ENCODE peak calls at places on chromosomes 11 and 22, in seven cellular contexts. B is body of pancreas, G is endothelial cell of umbilical vein, M is mucosa of descending colon, O is uterus, H is colonic mucosa, X is lung. C is an unnamed sample. For H3K4me1, the result is how much of the 10 kb centered on the place peaks cover.

GRCh38 chr11:118438314-118438931 is 2.1 kb downstream of the KMT2A start:
- DNase-seq in M (no peak), B (peak), G (peak), X (peak), H (peak), O (peak), C (peak)

GRCh38 chr22:33000342-33001280 is 57.6 kb downstream of the SYN3 start:
- DNase-seq in O (peak), B (peak), X (no peak), H (peak), G (peak), M (no peak), C (peak)

GRCh38 chr22:49582171-49582570 is 245.5 kb downstream of the BRD1 start:
- DNase-seq in H (no peak), X (no peak), G (no peak), B (no peak), M (no peak), O (no peak), C (no peak)

GRCh38 chr22:30985561-30986208 is 16.6 kb downstream of the TUG1 start:
- DNase-seq in M (no peak), H (no peak), O (no peak), B (no peak), X (no peak), G (no peak), C (no peak)

GRCh38 chr11:72876147-72876546 is 61.9 kb downstream of the ATG16L2 start:
- DNase-seq in B (no peak), M (no peak), H (no peak), O (no peak), X (no peak), G (no peak), C (no peak)

GRCh38 chr11:118744001-118744400 is 47.0 kb downstream of the DDX6 start:
- DNase-seq in B (no peak), G (no peak), X (no peak), H (no peak), O (no peak), M (no peak), C (no peak)

GRCh38 chr11:2474059-2474901 is 29.5 kb downstream of the KCNQ1 start:
- DNase-seq in H (peak), G (no peak), B (peak), O (no peak), X (no peak), M (peak), C (peak)

GRCh38 chr11:102590646-102591045 is 34.5 kb downstream of the MMP20 start:
- DNase-seq in G (no peak), O (no peak), B (no peak), X (no peak), M (no peak), H (no peak), C (no peak)

GRCh38 chr11:47950396-47950795 is 30.0 kb upstream of the PTPRJ start:
- DNase-seq in B (no peak), O (no peak), G (no peak), H (no peak), X (no peak), M (no peak), C (no peak)

GRCh38 chr22:40406063-40406890 is 35.9 kb downstream of the SGSM3 start:
- DNase-seq in H (no peak), M (no peak), B (no peak), G (no peak), X (no peak), O (no peak), C (no peak)

GRCh38 chr11:6196396-6196795 is 2.6 kb upstream of the OR52W1 start:
- DNase-seq in H (no peak), X (no peak), O (no peak), G (no peak), M (no peak), B (no peak), C (no peak)

GRCh38 chr11:43903969-43904368 is 23.3 kb downstream of the ALKBH3 start:
- DNase-seq in X (no peak), M (no peak), B (no peak), G (no peak), H (no peak), O (no peak), C (no peak)

GRCh38 chr11:66720223-66720898 is 8.7 kb downstream of the SPTBN2 start:
- DNase-seq in B (peak), G (peak), H (peak), O (no peak), M (peak), X (peak), C (peak)

GRCh38 chr11:61298663-61299244 is 3.6 kb upstream of the VWCE start:
- DNase-seq in O (no peak), G (no peak), X (no peak), M (no peak), B (peak), H (no peak), C (no peak)

GRCh38 chr11:69866648-69867047 is 47.4 kb upstream of the FGF3 start:
- DNase-seq in O (no peak), M (no peak), G (no peak), X (no peak), B (no peak), H (no peak), C (no peak)

GRCh38 chr11:128448487-128448886 is 138.9 kb downstream of the ETS1 start:
- DNase-seq in G (no peak), B (peak), O (no peak), X (no peak), M (peak), H (peak), C (peak)

GRCh38 chr11:105298630-105299029 is 159.1 kb upstream of the CARD18 start:
- DNase-seq in H (no peak), M (no peak), G (no peak), B (no peak), O (no peak), X (no peak), C (no peak)

GRCh38 chr11:44926036-44926435 is 24.6 kb downstream of the TP53I11 start:
- DNase-seq in G (no peak), H (no peak), B (no peak), O (no peak), X (no peak), M (no peak), C (no peak)

GRCh38 chr11:78514922-78515502 is 59.7 kb downstream of the NARS2 start:
- DNase-seq in H (no peak), M (no peak), B (no peak), O (no peak), X (no peak), G (no peak), C (no peak)

GRCh38 chr11:29485641-29486040 is 531.2 kb downstream of the KCNA4 start:
- DNase-seq in M (no peak), H (no peak), O (no peak), B (no peak), G (no peak), X (no peak), C (no peak)

GRCh38 chr22:29503811-29504372 is 23.9 kb downstream of the NEFH start:
- DNase-seq in H (peak), M (no peak), G (no peak), O (peak), X (no peak), B (peak), C (peak)

GRCh38 chr11:106581399-106581798 is 436.9 kb downstream of the GUCY1A2 start:
- DNase-seq in O (no peak), X (no peak), G (no peak), M (no peak), H (no peak), B (peak), C (no peak)

GRCh38 chr11:123143476-123143875 is 51.6 kb downstream of the CLMP start:
- DNase-seq in M (no peak), X (no peak), G (no peak), H (no peak), O (no peak), B (no peak), C (no peak)

GRCh38 chr11:94776351-94777321 is 8.5 kb downstream of the AMOTL1 start:
- DNase-seq in H (no peak), O (peak), X (no peak), M (no peak), G (peak), B (peak), C (peak)

GRCh38 chr11:65559951-65560537 is 1.9 kb upstream of the LTBP3 start:
- DNase-seq in O (peak), G (peak), M (no peak), B (peak), X (no peak), H (peak), C (peak)
- H3K4me1 ChIP-seq in O (under half), G (half or more), M (under half), B (under half), X (under half), H (under half), C (half or more)

DNA sequence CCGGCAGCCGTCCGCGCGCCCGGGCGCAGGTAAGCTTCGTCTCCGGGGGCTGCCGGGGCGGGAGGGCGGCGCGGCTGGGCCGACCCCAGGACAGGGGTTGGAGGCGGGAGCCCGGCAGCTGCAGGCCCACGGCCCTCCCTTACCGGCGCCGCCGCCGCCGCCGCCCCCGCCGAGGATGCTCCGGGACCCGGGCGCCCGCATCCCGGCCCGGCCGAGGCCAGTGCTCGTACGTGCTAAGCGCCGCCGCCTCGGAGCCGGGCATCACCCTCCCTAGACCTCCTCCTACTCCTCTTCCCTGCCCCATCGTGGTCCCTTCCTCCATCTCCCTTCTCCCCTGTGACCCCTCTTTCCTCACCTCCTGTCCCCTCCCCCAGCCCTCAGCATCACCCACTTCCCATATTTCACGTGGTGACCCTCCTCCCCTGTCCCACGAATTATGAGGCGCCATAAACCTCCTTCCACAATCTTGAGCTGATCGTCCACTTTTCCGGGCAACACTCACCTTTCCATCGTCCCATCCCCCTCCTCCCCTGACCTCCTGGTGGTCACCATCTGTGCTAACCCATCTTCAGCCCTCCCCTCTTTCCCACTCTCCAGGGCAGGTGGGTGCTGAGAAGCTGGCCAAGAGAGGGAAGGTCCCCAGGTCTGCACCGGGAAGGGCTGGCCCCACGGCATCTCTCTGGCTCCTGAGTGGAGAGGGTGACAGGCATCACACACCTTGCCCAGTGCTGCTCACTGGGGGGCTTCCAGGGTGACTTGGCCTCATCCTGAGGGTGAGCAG is 588 bp downstream of the ASPHD2 start:
- DNase-seq in G (no peak), O (no peak), M (peak), B (no peak), X (no peak), H (no peak), C (no peak)
- H3K4me3 ChIP-seq in G (peak), O (peak), M (peak), B (no peak), X (peak), H (peak), C (peak)

GRCh38 chr11:63816732-63817131 is 3.5 kb downstream of the SPINDOC start:
- DNase-seq in H (no peak), X (no peak), M (no peak), O (no peak), G (no peak), B (no peak), C (no peak)
- H3K4me1 ChIP-seq in H (under half), X (under half), M (under half), O (under half), G (under half), B (under half), C (under half)

DNA sequence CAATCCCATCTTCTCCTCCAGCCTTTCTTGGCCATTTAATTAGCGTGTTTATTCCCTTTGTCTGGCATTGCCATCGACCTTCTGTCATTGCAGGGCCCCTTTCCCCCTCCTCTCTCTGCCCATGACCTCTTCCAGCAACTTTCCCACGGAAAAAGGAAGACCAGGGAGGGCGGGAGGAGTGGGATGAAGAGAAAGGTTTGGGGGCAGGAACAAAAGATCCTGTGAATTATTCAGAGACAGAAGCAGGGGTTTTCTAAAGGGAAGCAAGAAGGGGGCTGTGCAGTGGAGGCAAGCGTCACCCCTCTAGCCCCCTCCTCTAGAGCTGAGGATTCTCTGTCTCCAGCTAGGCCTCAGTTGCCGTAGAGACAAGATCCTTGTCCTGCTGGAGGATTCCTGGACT is 12.9 kb downstream of the DTX4 start:
- DNase-seq in X (no peak), M (no peak), O (no peak), B (no peak), G (no peak), H (no peak), C (no peak)
- H3K4me3 ChIP-seq in X (no peak), M (no peak), O (no peak), B (no peak), G (no peak), H (no peak), C (no peak)

GRCh38 chr11:34599406-34599901 is 21.4 kb upstream of the EHF start:
- DNase-seq in M (no peak), X (no peak), H (no peak), O (no peak), G (peak), B (no peak), C (no peak)

GRCh38 chr11:34601609-34602008 is 19.3 kb upstream of the EHF start:
- DNase-seq in M (no peak), X (no peak), H (no peak), G (no peak), B (peak), O (no peak), C (no peak)

GRCh38 chr11:34600339-34601084 is 20.4 kb upstream of the EHF start:
- DNase-seq in M (peak), O (no peak), G (no peak), B (peak), H (peak), X (peak), C (peak)

GRCh38 chr11:34602245-34602644 is 18.6 kb upstream of the EHF start:
- DNase-seq in M (peak), B (peak), G (no peak), H (peak), O (no peak), X (no peak), C (no peak)

GRCh38 chr11:34601085-34601444 is 19.8 kb upstream of the EHF start:
- DNase-seq in M (no peak), O (no peak), G (no peak), B (peak), X (no peak), H (no peak), C (no peak)
- H3K4me1 ChIP-seq in M (under half), O (under half), G (under half), B (half or more), X (under half), H (under half), C (under half)

GRCh38 chr22:25449781-25450317 is 114.6 kb upstream of the GRK3 start:
- DNase-seq in H (no peak), G (no peak), M (no peak), X (no peak), O (no peak), B (no peak), C (no peak)
- H3K4me3 ChIP-seq in H (no peak), G (no peak), M (no peak), X (no peak), O (peak), B (no peak), C (no peak)

GRCh38 chr22:22941831-22942510 is 54.4 kb downstream of the IGLL5 start:
- DNase-seq in M (no peak), X (no peak), O (no peak), B (no peak), G (no peak), H (peak), C (no peak)
- H3K4me1 ChIP-seq in M (under half), X (under half), O (under half), B (under half), G (under half), H (under half), C (under half)

GRCh38 chr11:27381238-27381666 is 18.2 kb upstream of the CCDC34 start:
- DNase-seq in M (no peak), X (no peak), H (no peak), B (peak), G (no peak), O (no peak), C (no peak)

GRCh38 chr11:27380796-27381195 is 17.8 kb upstream of the CCDC34 start:
- DNase-seq in B (no peak), X (no peak), G (no peak), H (no peak), M (no peak), O (no peak), C (no peak)

GRCh38 chr11:27385245-27385644 is 22.2 kb upstream of the CCDC34 start:
- DNase-seq in M (no peak), H (no peak), B (no peak), X (no peak), G (peak), O (no peak), C (no peak)

GRCh38 chr11:27386176-27386575 is 23.2 kb upstream of the CCDC34 start:
- DNase-seq in O (no peak), H (no peak), X (no peak), B (no peak), G (no peak), M (no peak), C (no peak)

DNA sequence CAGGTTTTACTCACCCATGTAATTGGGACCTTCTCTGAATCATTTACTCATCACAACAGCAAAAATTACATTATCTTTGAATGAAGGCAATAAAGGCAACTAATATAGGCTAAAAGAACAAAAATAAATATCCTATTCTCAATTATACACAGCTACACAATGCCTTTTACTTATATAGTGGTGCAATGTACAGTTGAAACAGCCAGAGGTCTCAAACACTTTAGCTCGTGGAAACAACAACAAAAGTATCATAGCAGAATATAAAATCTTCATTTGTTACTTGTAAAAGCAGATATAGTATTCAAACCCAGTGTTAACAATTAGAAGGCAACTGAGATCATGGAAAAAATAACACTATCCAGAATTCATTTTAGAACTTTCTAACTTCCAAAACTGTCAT is 20.6 kb upstream of the CCDC34 start:
- DNase-seq in H (no peak), M (no peak), B (no peak), G (no peak), X (no peak), O (no peak), C (no peak)
- H3K4me3 ChIP-seq in H (no peak), M (no peak), B (no peak), G (no peak), X (no peak), O (no peak), C (no peak)

GRCh38 chr22:17114173-17114957 is 6.8 kb downstream of the TMEM121B start:
- DNase-seq in M (no peak), O (no peak), H (no peak), G (no peak), X (no peak), B (no peak), C (no peak)

GRCh38 chr22:17115311-17115710 is 5.8 kb downstream of the TMEM121B start:
- DNase-seq in M (no peak), X (no peak), O (no peak), H (no peak), B (no peak), G (no peak), C (no peak)

GRCh38 chr22:17113600-17113999 is 7.6 kb downstream of the TMEM121B start:
- DNase-seq in H (no peak), M (no peak), O (no peak), X (no peak), G (no peak), B (no peak), C (no peak)

GRCh38 chr22:17115927-17116326 is 5.2 kb downstream of the TMEM121B start:
- DNase-seq in G (no peak), M (no peak), X (no peak), O (no peak), H (no peak), B (no peak), C (no peak)

DNA sequence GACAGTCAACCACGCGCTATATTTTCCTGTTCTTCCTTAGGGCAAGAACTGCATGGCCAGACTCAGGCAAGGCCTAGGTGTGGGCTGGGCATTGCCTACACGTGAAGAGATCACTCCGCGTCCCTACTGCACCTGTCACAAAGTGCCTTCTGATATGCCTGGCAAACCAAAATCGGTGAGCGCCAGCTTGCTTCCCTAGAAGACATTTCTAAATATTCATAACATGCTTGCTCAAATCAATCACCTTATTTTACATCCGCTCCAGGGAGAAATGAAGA is 6.3 kb downstream of the TMEM121B start:
- DNase-seq in X (no peak), M (no peak), B (no peak), H (no peak), O (no peak), G (no peak), C (no peak)
- H3K4me1 ChIP-seq in X (under half), M (under half), B (under half), H (under half), O (under half), G (under half), C (under half)

GRCh38 chr11:111922803-111923202 is 4.1 kb downstream of the C11orf52 start:
- DNase-seq in O (peak), X (peak), M (no peak), B (peak), H (peak), G (peak), C (peak)
- H3K4me3 ChIP-seq in O (no peak), X (no peak), M (no peak), B (no peak), H (no peak), G (no peak), C (no peak)

C was measured in thyroid gland.